ENCODE peak calls at places on chromosomes 5 and 9, in six cellular contexts. J is uterus; W is adrenal gland; I is CD4-positive, CD25-positive, alpha-beta regulatory T cell; B is RWPE2; L is body of pancreas. Y is an unnamed sample. For H3K9me3, the result is how much of the 10 kb centered on the place peaks cover.

GRCh38 chr9:69549310-69550202 is 122.6 kb downstream of the APBA1 start:
- DNase-seq in L (no peak), J (no peak), B (no peak), W (peak), I (peak), Y (peak)

GRCh38 chr5:97998946-97999345 is 774.5 kb upstream of the RGMB start:
- DNase-seq in I (no peak), B (no peak), L (no peak), W (no peak), J (no peak), Y (no peak)

GRCh38 chr5:138702166-138702826 is 50.9 kb upstream of the CTNNA1 start:
- DNase-seq in W (no peak), J (no peak), L (no peak), I (no peak), B (no peak), Y (no peak)

GRCh38 chr5:61450880-61451279 is 118.8 kb downstream of the ZSWIM6 start:
- DNase-seq in J (no peak), W (peak), I (no peak), B (no peak), L (peak), Y (no peak)

GRCh38 chr9:37030591-37030939 is 3.5 kb downstream of the PAX5 start:
- DNase-seq in I (peak), W (no peak), J (no peak), L (no peak), B (no peak), Y (no peak)

GRCh38 chr9:35714123-35714522 is 17.9 kb downstream of the TLN1 start:
- DNase-seq in J (no peak), B (no peak), L (no peak), I (no peak), W (no peak), Y (no peak)

GRCh38 chr5:174725261-174725990 is 1.0 kb downstream of the MSX2 start:
- DNase-seq in L (no peak), W (no peak), J (no peak), I (no peak), B (no peak), Y (no peak)

GRCh38 chr9:94204174-94204573 is 54.9 kb upstream of the ZNF169 start:
- DNase-seq in B (no peak), J (no peak), W (no peak), L (no peak), I (no peak), Y (no peak)

GRCh38 chr9:114484854-114485443 is 20.3 kb downstream of the WHRN start:
- DNase-seq in B (no peak), L (no peak), I (peak), W (peak), J (no peak), Y (no peak)

GRCh38 chr5:172417983-172418630 is 36.2 kb downstream of the SH3PXD2B start:
- DNase-seq in L (peak), B (peak), W (peak), J (peak), I (no peak), Y (no peak)

DNA sequence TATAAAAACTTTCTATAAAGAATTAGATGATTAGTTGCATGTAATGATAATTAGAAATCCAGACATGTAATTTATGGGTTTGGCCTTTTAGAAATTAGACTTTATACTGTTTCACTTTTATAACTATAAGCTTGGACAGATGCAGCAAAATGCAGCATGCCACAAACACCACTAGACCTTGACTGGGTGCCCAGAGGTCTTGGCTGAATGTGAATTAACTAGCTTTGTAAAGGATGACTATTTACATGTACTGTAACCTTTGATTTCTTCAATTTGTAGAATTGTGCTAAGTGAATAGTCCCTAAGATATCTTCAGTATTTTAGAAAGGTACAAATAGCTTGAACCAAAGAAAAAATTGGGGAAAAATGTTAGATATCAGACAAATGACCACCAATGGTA is 2168.1 kb downstream of the MAT2B start:
- DNase-seq in J (no peak), L (no peak), W (no peak), B (no peak), I (no peak), Y (no peak)
- H3K9me3 ChIP-seq in J (under half), L (under half), W (under half), B (under half), I (under half), Y (under half)

DNA sequence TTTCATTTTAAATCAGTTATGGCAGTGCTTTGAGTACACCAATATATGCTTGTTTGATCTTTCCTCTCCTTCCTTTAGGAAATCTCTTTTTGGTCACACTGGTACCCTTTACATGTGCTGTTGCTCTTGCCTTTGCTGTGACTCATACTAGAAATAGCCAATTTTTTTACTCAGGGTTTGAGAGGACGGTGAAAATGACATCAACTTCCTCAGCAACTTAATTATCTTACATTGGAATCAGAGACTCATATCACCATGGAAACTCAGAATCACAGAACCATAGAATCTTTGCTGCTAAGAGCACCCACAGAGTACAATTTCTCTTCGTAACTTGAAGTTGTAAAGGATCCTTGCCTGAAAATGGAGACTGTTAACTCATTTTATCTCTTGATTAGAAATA is 13.8 kb upstream of the ZNF300 start:
- DNase-seq in L (no peak), B (no peak), W (no peak), J (no peak), I (no peak), Y (no peak)
- H3K9me3 ChIP-seq in L (under half), B (under half), W (under half), J (under half), I (under half), Y (under half)

GRCh38 chr9:132669329-132669635 is 501 bp downstream of the DDX31 start:
- DNase-seq in W (no peak), J (no peak), L (no peak), I (no peak), B (no peak), Y (no peak)

GRCh38 chr9:132670816-132671371 is 630 bp downstream of the GTF3C4 start:
- DNase-seq in W (peak), B (no peak), I (peak), L (peak), J (peak), Y (no peak)

GRCh38 chr9:132670359-132670815 is at the start of gene GTF3C4:
- DNase-seq in W (peak), B (peak), J (peak), I (peak), L (peak), Y (peak)

GRCh38 chr9:132671620-132672412 is 1.6 kb downstream of the GTF3C4 start:
- DNase-seq in I (peak), W (no peak), L (no peak), J (no peak), B (no peak), Y (no peak)

GRCh38 chr9:132669636-132670358 is at the start of gene DDX31:
- DNase-seq in I (peak), J (peak), W (peak), B (peak), L (peak), Y (peak)
- H3K9me3 ChIP-seq in I (under half), J (under half), W (under half), B (under half), L (under half), Y (under half)

DNA sequence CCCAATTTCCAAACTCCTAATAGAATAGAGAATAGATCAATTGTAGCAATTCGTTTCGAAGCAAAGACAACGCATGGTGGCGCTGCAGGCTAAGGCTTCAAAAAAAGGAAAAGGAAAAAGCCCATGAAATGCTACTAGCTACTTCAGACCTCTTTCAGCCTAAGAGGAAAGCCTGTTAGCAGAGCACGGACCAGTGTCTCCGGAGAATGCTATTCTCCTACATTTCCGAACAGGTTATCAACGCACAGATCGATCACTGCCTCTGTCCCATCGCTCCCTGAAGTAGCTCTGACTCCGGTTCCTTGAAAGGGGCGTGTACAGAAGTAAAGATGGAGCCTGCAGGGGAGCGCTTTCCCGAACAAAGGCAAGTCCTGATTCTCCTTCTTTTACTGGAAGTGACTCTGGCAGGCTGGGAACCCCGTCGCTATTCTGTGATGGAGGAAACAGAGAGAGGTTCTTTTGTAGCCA is at the start of gene PCDHB15:
- DNase-seq in B (no peak), I (no peak), J (peak), L (peak), W (no peak), Y (no peak)
- H3K9me3 ChIP-seq in B (under half), I (half or more), J (half or more), L (half or more), W (under half), Y (half or more)

GRCh38 chr5:9015250-9015936 is 530.5 kb downstream of the SEMA5A start:
- DNase-seq in J (no peak), W (no peak), I (no peak), B (no peak), L (no peak), Y (no peak)

GRCh38 chr5:9015937-9016270 is 530.0 kb downstream of the SEMA5A start:
- DNase-seq in W (no peak), I (no peak), B (no peak), L (no peak), J (no peak), Y (no peak)

GRCh38 chr5:9009931-9010652 is 535.8 kb downstream of the SEMA5A start:
- DNase-seq in B (no peak), J (no peak), W (no peak), L (no peak), I (no peak), Y (no peak)

DNA sequence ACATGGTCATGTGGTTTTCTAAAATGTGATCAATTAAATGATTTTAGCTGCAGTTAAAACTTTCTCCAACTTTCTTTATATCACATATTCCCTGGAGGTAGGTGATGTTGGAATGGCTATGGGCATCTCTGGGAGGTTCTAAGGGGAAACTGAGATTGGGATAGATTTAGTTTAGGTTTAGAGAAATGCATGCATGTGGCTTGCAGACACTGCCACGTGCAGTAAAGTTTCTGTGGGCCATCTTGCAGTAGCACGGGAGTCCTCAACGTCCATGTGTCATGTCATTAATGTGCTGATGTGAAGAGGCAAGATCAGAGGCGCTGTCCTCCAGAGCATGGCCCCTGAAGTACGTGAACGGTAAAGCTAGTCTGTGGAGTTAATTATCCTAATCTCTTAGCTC is 532.7 kb downstream of the SEMA5A start:
- DNase-seq in B (no peak), I (no peak), J (no peak), L (no peak), W (no peak), Y (no peak)
- H3K9me3 ChIP-seq in B (under half), I (under half), J (under half), L (under half), W (under half), Y (under half)

GRCh38 chr5:178988436-178989220 is 6.5 kb downstream of the GRM6 start:
- DNase-seq in L (no peak), W (no peak), I (no peak), B (no peak), J (no peak), Y (no peak)
- H3K9me3 ChIP-seq in L (under half), W (under half), I (under half), B (under half), J (under half), Y (under half)

Y was measured in naive thymus-derived CD4-positive, alpha-beta T cell.